ENCODE peak calls at places on chromosomes 11 and 22, in four cellular contexts. A, Z, M and Y are unnamed samples.

GRCh38 chr11:8263109-8263768 is 439 bp downstream of the LMO1 start:
- DNase-seq in A (no peak), Z (peak; percentile 42), M (no peak), Y (no peak)

GRCh38 chr22:41290262-41291221 is 4.6 kb upstream of the RANGAP1 start:
- DNase-seq in A (peak; percentile 40), Z (peak; percentile 80), M (no peak), Y (peak; percentile 59)

GRCh38 chr11:26806209-26806608 is 84.3 kb upstream of the SLC5A12 start:
- DNase-seq in A (no peak), Z (peak; percentile 78), M (no peak), Y (peak; percentile 27)

GRCh38 chr11:30585067-30585891 is 874 bp downstream of the MPPED2 start:
- DNase-seq in A (peak; percentile 44), Z (peak; percentile 13), M (peak; percentile 5), Y (no peak)

GRCh38 chr11:61361237-61361636 is 445 bp downstream of the CYB561A3 start:
- DNase-seq in A (no peak), Z (no peak), M (no peak), Y (no peak)

GRCh38 chr11:36280531-36280930 is 8.7 kb downstream of the COMMD9 start:
- DNase-seq in A (no peak), Z (no peak), M (no peak), Y (peak; percentile 73)

GRCh38 chr22:37146507-37147180 is 3.1 kb downstream of the IL2RB start:
- DNase-seq in A (no peak), Z (no peak), M (no peak), Y (no peak)

GRCh38 chr22:27654536-27655445 is 146.8 kb downstream of the MN1 start:
- DNase-seq in A (no peak), Z (no peak), M (no peak), Y (no peak)

GRCh38 chr11:62055970-62056369 is 67.8 kb upstream of the INCENP start:
- DNase-seq in A (no peak), Z (no peak), M (no peak), Y (no peak)

GRCh38 chr22:28951969-28952521 is 68.7 kb downstream of the ZNRF3 start:
- DNase-seq in A (no peak), Z (no peak), M (no peak), Y (no peak)

GRCh38 chr22:41827671-41828070 is 5.2 kb upstream of the SREBF2 start:
- DNase-seq in A (no peak), Z (no peak), M (no peak), Y (no peak)

GRCh38 chr22:47337161-47337621 is 574.7 kb downstream of the TBC1D22A start:
- DNase-seq in A (no peak), Z (peak; percentile 77), M (no peak), Y (no peak)

GRCh38 chr11:19389787-19390303 is 149.1 kb upstream of the E2F8 start:
- DNase-seq in A (no peak), Z (no peak), M (no peak), Y (no peak)

GRCh38 chr11:24226606-24227005 is 270.2 kb upstream of the LUZP2 start:
- DNase-seq in A (no peak), Z (no peak), M (no peak), Y (no peak)

DNA sequence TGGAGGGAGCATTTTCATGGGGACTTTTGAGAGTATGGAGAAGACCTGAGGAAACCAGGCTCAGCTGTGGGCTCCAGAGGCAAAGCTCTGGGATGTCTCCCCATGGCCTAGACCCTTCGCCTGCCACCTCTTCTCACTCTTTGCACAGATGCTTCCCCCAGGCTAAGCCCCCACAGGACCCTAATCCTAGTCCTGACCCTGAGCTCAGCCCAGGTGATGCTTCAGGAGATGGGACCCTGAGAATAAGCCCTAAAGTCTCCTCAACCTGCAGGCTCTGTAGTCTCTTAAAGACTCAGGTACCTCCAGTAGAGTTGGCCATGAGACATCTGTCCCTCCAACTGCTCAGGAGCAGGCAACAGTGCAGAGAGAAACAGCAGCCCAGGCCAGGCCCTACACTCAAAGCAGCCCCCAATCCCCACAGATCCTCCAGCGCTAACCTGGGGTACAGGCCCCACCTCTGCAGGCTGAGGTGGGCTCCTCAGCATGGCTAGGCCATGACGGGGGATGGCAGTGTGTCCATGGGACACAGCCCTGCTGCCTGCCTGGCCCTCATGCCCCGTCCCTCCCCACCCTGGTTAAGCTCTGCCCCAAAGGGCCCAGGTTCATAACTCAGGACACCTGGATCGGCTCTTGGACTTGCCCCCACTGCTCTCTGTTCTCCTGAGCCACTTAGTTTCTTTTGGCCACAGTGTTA is 39.4 kb downstream of the GGTLC2 start:
- DNase-seq in A (no peak), Z (no peak), M (no peak), Y (no peak)
- H3K27me3 ChIP-seq in A (no peaks in the 10 kb centered on the region), Z (no peaks in the 10 kb centered on the region), M (peaks cover 100% of the 10 kb centered on the region), Y (no peaks in the 10 kb centered on the region)

GRCh38 chr11:67464411-67465189 is 4.5 kb downstream of the TMEM134 start:
- DNase-seq in A (peak; percentile 70), Z (peak; percentile 79), M (peak; percentile 87), Y (peak; percentile 73)
- H3K9ac ChIP-seq in A (peak overlapping the region; percentile 99), Z (peak overlapping the region; percentile 52), M (peak overlapping the region; percentile 94), Y (no peak overlapping the region)

GRCh38 chr11:65129649-65130441 is 4.5 kb downstream of the SYVN1 start:
- DNase-seq in A (no peak), Z (no peak), M (no peak), Y (no peak)
- H3K4me3 ChIP-seq in A (no peak overlapping the region), Z (no peak overlapping the region), M (no peak overlapping the region), Y (no peak overlapping the region)

GRCh38 chr11:79437981-79438630 is 2.7 kb downstream of the TENM4 start:
- DNase-seq in A (no peak), Z (peak; percentile 38), M (no peak), Y (peak; percentile 81)

GRCh38 chr11:79439430-79439892 is 1.4 kb downstream of the TENM4 start:
- DNase-seq in A (no peak), Z (peak; percentile 48), M (no peak), Y (peak; percentile 44)

GRCh38 chr11:79436911-79437273 is 3.9 kb downstream of the TENM4 start:
- DNase-seq in A (peak; percentile 2), Z (no peak), M (no peak), Y (no peak)

GRCh38 chr11:79438631-79439429 is 2.0 kb downstream of the TENM4 start:
- DNase-seq in A (peak; percentile 17), Z (peak; percentile 50), M (no peak), Y (peak; percentile 51)

DNA sequence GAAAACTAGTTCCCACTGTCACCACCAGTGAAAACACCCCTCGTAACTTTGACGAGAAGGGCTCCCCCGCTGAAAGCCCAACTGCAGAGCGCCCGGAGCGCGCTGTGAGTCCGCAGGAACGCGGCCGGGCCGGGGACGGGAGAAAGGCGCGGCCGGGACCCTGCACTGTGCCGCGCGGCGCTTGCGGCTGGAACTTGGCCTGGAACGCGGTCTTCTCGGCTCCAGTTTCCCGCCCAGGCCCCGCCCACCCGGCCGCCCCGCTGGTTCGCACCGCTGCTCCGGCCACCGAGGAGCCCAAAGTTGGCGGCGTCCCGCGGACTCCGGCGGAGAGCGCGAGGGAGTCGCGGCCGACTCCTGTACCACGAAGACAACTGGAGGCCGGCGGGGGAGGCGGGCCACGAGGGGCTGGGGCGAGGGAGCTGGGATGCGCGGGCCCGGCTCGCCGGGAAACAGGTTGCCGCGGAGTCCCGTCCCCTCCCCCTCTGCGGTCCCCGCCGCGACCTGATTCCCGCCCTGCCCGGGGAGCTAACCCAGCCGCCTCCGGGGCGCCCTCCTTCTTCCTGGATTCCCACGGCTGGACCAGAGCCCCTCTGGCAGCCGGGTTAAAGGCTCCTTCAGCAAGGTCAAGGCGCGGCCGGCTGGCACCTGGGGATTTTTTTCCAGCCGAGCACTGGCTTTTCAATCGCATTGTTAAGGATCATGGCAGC is 3.4 kb downstream of the TENM4 start:
- DNase-seq in A (peak; percentile 69), Z (peak; percentile 49), M (peak; percentile 48), Y (peak; percentile 63)
- H3K27me3 ChIP-seq in A (peaks cover 2% of the 10 kb centered on the region), Z (peaks cover 55% of the 10 kb centered on the region), M (peaks cover 22% of the 10 kb centered on the region), Y (no peaks in the 10 kb centered on the region)